ENCODE peak calls at places on chromosomes 4 and X, in eight cellular contexts. Q is neuronal stem cell, W is left lung, L is psoas muscle, A is colonic mucosa, P is suprapubic skin, Y is Peyer's patch, O is uterus. F is an unnamed sample.

GRCh38 chrX:45767021-45767491 is 566.4 kb upstream of the DIPK2B start:
- DNase-seq in Q (no peak), W (no peak), L (no peak), A (no peak), P (no peak), Y (no peak), O (no peak), F (no peak)

GRCh38 chr4:47774078-47774477 is 63.8 kb downstream of the CORIN start:
- DNase-seq in Q (no peak), W (no peak), L (no peak), A (no peak), P (no peak), Y (no peak), O (no peak), F (no peak)

GRCh38 chr4:151489462-151490203 is 80.7 kb downstream of the FHIP1A start:
- DNase-seq in Q (no peak), W (no peak), L (no peak), A (no peak), P (no peak), Y (no peak), O (no peak), F (no peak)

GRCh38 chr4:82235346-82235745 is 138.4 kb downstream of the HNRNPD start:
- DNase-seq in Q (no peak), W (no peak), L (no peak), A (no peak), P (no peak), Y (no peak), O (no peak), F (no peak)

GRCh38 chrX:15854080-15854655 is 445 bp downstream of the AP1S2 start:
- DNase-seq in Q (peak; percentile 51), W (peak; percentile 85), L (peak; percentile 63), A (peak; percentile 58), P (peak; percentile 74), Y (peak; percentile 69), O (peak; percentile 56), F (peak; percentile 39)

GRCh38 chr4:48930654-48931053 is 24.1 kb upstream of the OCIAD2 start:
- DNase-seq in Q (no peak), W (no peak), L (no peak), A (no peak), P (no peak), Y (no peak), O (no peak), F (no peak)

GRCh38 chrX:14064632-14065432 is 35.1 kb upstream of the GEMIN8 start:
- DNase-seq in Q (no peak), W (no peak), L (no peak), A (peak; percentile 40), P (no peak), Y (no peak), O (no peak), F (no peak)

GRCh38 chrX:1440506-1440905 is 12.2 kb downstream of the ASMTL start:
- DNase-seq in Q (no peak), W (peak; percentile 39), L (no peak), A (no peak), P (peak; percentile 18), Y (peak; percentile 12), O (no peak), F (peak; percentile 19)

GRCh38 chr4:17662694-17663093 is 48.3 kb downstream of the MED28 start:
- DNase-seq in Q (no peak), W (no peak), L (no peak), A (no peak), P (no peak), Y (no peak), O (no peak), F (no peak)

GRCh38 chr4:74651198-74651597 is 143.1 kb downstream of the BTC start:
- DNase-seq in Q (no peak), W (no peak), L (no peak), A (no peak), P (no peak), Y (no peak), O (no peak), F (no peak)

GRCh38 chr4:15130441-15130840 is 128.2 kb downstream of the CPEB2 start:
- DNase-seq in Q (no peak), W (peak; percentile 48), L (no peak), A (no peak), P (no peak), Y (no peak), O (no peak), F (no peak)

GRCh38 chr4:105145913-105146285 is 777 bp upstream of the TET2 start:
- DNase-seq in Q (peak; percentile 17), W (no peak), L (no peak), A (peak; percentile 49), P (peak; percentile 81), Y (peak; percentile 38), O (peak; percentile 24), F (peak; percentile 36)
- H3K27ac ChIP-seq in Q (no peak overlapping the region), W (peak overlapping the region; percentile 99), L (peak overlapping the region; percentile 84), A (peak overlapping the region; percentile 76), P (peak overlapping the region; percentile 92), Y (peak overlapping the region; percentile 83), O (peak overlapping the region; percentile 89), F (peak overlapping the region; percentile 93)

DNA sequence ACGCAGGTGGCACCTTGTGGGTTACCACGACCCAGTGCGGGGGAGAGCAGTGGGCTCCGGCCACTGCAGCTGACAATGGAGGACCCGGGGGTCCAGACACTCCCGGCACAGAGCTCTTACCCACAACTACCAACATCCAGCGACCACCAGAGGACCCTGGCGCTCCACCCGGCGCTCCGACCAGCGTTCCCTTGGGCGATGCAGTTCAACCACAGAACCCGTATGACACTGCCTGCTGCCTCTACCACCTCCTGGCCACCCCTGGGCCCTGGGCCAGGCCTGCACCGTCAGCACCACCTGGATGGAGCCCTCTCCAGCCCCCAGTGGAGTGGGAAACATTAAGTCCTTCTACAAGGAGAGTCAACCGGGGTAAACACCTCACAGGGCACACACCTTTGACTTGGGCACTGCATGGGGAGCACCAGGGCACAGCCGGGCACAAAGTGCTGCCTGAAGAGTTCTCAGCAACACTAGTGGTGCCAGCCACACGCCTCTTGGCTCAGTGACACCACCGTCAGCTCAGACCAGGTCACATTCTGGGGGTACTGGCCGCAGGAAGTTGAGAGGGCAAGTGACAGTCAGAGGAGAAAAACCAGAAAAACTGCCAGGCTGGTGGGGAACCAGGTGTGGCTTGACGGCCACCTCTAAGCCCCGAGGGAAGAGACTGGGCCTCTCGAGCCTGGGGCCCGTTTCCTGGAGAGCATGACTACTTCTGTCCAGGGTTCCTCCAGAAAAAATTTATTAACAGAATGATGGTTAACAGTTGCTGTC is 2.6 kb downstream of the CTBP1 start:
- DNase-seq in Q (no peak), W (peak; percentile 73), L (peak; percentile 20), A (peak; percentile 21), P (peak; percentile 72), Y (no peak), O (peak; percentile 18), F (peak; percentile 66)
- H3K4me3 ChIP-seq in Q (no peak overlapping the region), W (no peak overlapping the region), L (peak overlapping the region; percentile 84), A (no peak overlapping the region), P (peak overlapping the region; percentile 96), Y (peak overlapping the region; percentile 100), O (no peak overlapping the region), F (peak overlapping the region; percentile 67)

GRCh38 chrX:314781-315595 is 3.6 kb downstream of the GTPBP6 start:
- DNase-seq in Q (no peak), W (peak; percentile 75), L (peak; percentile 1), A (no peak), P (peak; percentile 77), Y (no peak), O (no peak), F (peak; percentile 17)
- H3K36me3 ChIP-seq in Q (peaks cover 37% of the 10 kb centered on the region), W (peaks cover 58% of the 10 kb centered on the region), L (peaks cover 56% of the 10 kb centered on the region), A (peaks cover 5% of the 10 kb centered on the region), P (peaks cover 57% of the 10 kb centered on the region), Y (peaks cover 59% of the 10 kb centered on the region), O (no peaks in the 10 kb centered on the region), F (peaks cover 63% of the 10 kb centered on the region)

GRCh38 chrX:71621644-71622346 is 3.5 kb upstream of the CXCR3 start:
- DNase-seq in Q (no peak), W (no peak), L (no peak), A (peak; percentile 63), P (no peak), Y (no peak), O (no peak), F (no peak)
- H3K27ac ChIP-seq in Q (no peak overlapping the region), W (peak overlapping the region; percentile 60), L (peak overlapping the region; percentile 69), A (peak overlapping the region; percentile 86), P (no peak overlapping the region), Y (peak overlapping the region; percentile 74), O (peak overlapping the region; percentile 70), F (no peak overlapping the region)

GRCh38 chr4:176791591-176792347 is 953 bp downstream of the VEGFC start:
- DNase-seq in Q (peak; percentile 26), W (peak; percentile 84), L (peak; percentile 35), A (no peak), P (no peak), Y (no peak), O (peak; percentile 29), F (no peak)

GRCh38 chr4:176788248-176788647 is 4.5 kb downstream of the VEGFC start:
- DNase-seq in Q (no peak), W (no peak), L (no peak), A (no peak), P (no peak), Y (no peak), O (no peak), F (no peak)

GRCh38 chr4:176788971-176789370 is 3.8 kb downstream of the VEGFC start:
- DNase-seq in Q (no peak), W (no peak), L (no peak), A (no peak), P (no peak), Y (no peak), O (no peak), F (no peak)

GRCh38 chr4:176790398-176790797 is 2.3 kb downstream of the VEGFC start:
- DNase-seq in Q (no peak), W (no peak), L (no peak), A (no peak), P (no peak), Y (no peak), O (no peak), F (no peak)

GRCh38 chr4:176789955-176790354 is 2.8 kb downstream of the VEGFC start:
- DNase-seq in Q (no peak), W (no peak), L (no peak), A (no peak), P (no peak), Y (no peak), O (no peak), F (no peak)
- H3K4me3 ChIP-seq in Q (no peak overlapping the region), W (no peak overlapping the region), L (peak overlapping the region; percentile 82), A (no peak overlapping the region), P (peak overlapping the region; percentile 63), Y (no peak overlapping the region), O (no peak overlapping the region), F (no peak overlapping the region)

DNA sequence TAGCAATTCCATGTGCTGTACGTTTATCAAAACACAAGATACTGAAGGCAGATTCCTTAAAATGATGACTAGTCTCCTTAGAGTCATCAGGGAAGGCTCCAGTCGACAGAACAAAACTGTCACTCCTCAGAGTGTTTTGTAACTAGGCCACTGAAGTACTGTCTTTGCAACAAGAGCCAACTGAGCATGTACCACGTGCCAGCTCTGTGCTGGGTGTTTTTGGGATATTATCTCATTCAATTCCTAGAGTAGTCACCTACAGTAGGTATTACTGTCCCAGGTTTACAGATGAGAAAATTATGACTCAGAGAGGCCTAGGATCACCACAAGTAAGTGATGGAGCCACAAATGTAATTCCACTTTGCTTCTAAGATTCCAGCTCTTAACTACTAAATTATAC is 18.3 kb upstream of the NUP54 start:
- DNase-seq in Q (no peak), W (no peak), L (no peak), A (no peak), P (no peak), Y (no peak), O (no peak), F (no peak)
- H3K36me3 ChIP-seq in Q (peaks cover 9% of the 10 kb centered on the region), W (peaks cover 96% of the 10 kb centered on the region), L (peaks cover 99% of the 10 kb centered on the region), A (peaks cover 4% of the 10 kb centered on the region), P (peaks cover 85% of the 10 kb centered on the region), Y (peaks cover 96% of the 10 kb centered on the region), O (no peaks in the 10 kb centered on the region), F (peaks cover 85% of the 10 kb centered on the region)

GRCh38 chr4:163610642-163611041 is 116.2 kb downstream of the TMA16 start:
- DNase-seq in Q (no peak), W (no peak), L (no peak), A (no peak), P (no peak), Y (peak; percentile 31), O (no peak), F (no peak)
- H3K27ac ChIP-seq in Q (no peak overlapping the region), W (peak overlapping the region; percentile 64), L (no peak overlapping the region), A (no peak overlapping the region), P (no peak overlapping the region), Y (peak overlapping the region; percentile 79), O (no peak overlapping the region), F (no peak overlapping the region)